ENCODE peak calls at places on chromosomes 12 and 14, in seven cellular contexts. One of them, this sample, is unnamed.

GRCh38 chr12:5533368-5533767 is 101.5 kb downstream of the NTF3 start:
- DNase-seq in left lung: no peak
- DNase-seq in esophagus squamous epithelium: no peak
- DNase-seq in right atrium auricular region: no peak
- DNase-seq in AG09319: no peak
- DNase-seq in cardiac muscle cell: no peak
- DNase-seq in psoas muscle: no peak
- DNase-seq in this sample: no peak

GRCh38 chr12:104049278-104050257 is at the start of gene GLT8D2:
- DNase-seq in left lung: peak
- DNase-seq in esophagus squamous epithelium: no peak
- DNase-seq in right atrium auricular region: peak
- DNase-seq in AG09319: peak
- DNase-seq in cardiac muscle cell: peak
- DNase-seq in psoas muscle: peak
- DNase-seq in this sample: peak

GRCh38 chr12:59372971-59373370 is 222.9 kb upstream of the SLC16A7 start:
- DNase-seq in left lung: no peak
- DNase-seq in esophagus squamous epithelium: no peak
- DNase-seq in right atrium auricular region: no peak
- DNase-seq in AG09319: no peak
- DNase-seq in cardiac muscle cell: no peak
- DNase-seq in psoas muscle: no peak
- DNase-seq in this sample: no peak

GRCh38 chr12:42976122-42976521 is 386.6 kb upstream of the PRICKLE1 start:
- DNase-seq in left lung: no peak
- DNase-seq in esophagus squamous epithelium: no peak
- DNase-seq in right atrium auricular region: no peak
- DNase-seq in AG09319: no peak
- DNase-seq in cardiac muscle cell: no peak
- DNase-seq in psoas muscle: no peak
- DNase-seq in this sample: no peak

GRCh38 chr12:12560587-12561304 is 1.9 kb downstream of the DUSP16 start:
- DNase-seq in left lung: peak
- DNase-seq in esophagus squamous epithelium: no peak
- DNase-seq in right atrium auricular region: peak
- DNase-seq in AG09319: no peak
- DNase-seq in cardiac muscle cell: peak
- DNase-seq in psoas muscle: no peak
- DNase-seq in this sample: no peak

GRCh38 chr12:91746976-91747375 is 398.7 kb downstream of the BTG1 start:
- DNase-seq in left lung: no peak
- DNase-seq in esophagus squamous epithelium: no peak
- DNase-seq in right atrium auricular region: no peak
- DNase-seq in AG09319: no peak
- DNase-seq in cardiac muscle cell: no peak
- DNase-seq in psoas muscle: no peak
- DNase-seq in this sample: no peak

GRCh38 chr14:101243587-101244338 is 317.5 kb upstream of the DIO3 start:
- DNase-seq in left lung: no peak
- DNase-seq in esophagus squamous epithelium: no peak
- DNase-seq in right atrium auricular region: no peak
- DNase-seq in AG09319: no peak
- DNase-seq in cardiac muscle cell: no peak
- DNase-seq in psoas muscle: peak
- DNase-seq in this sample: no peak

GRCh38 chr14:104431351-104431928 is 148.1 kb upstream of the C14orf180 start:
- DNase-seq in left lung: no peak
- DNase-seq in esophagus squamous epithelium: no peak
- DNase-seq in right atrium auricular region: peak
- DNase-seq in AG09319: no peak
- DNase-seq in cardiac muscle cell: no peak
- DNase-seq in psoas muscle: no peak
- DNase-seq in this sample: no peak

GRCh38 chr14:69886843-69887242 is 7.6 kb downstream of the SMOC1 start:
- DNase-seq in left lung: no peak
- DNase-seq in esophagus squamous epithelium: no peak
- DNase-seq in right atrium auricular region: no peak
- DNase-seq in AG09319: no peak
- DNase-seq in cardiac muscle cell: no peak
- DNase-seq in psoas muscle: no peak
- DNase-seq in this sample: no peak

GRCh38 chr12:53345486-53346195 is 9.5 kb upstream of the SP7 start:
- DNase-seq in left lung: no peak
- DNase-seq in esophagus squamous epithelium: no peak
- DNase-seq in right atrium auricular region: no peak
- DNase-seq in AG09319: no peak
- DNase-seq in cardiac muscle cell: no peak
- DNase-seq in psoas muscle: peak
- DNase-seq in this sample: no peak

GRCh38 chr14:57834001-57834598 is 31.8 kb downstream of the SLC35F4 start:
- DNase-seq in left lung: no peak
- DNase-seq in esophagus squamous epithelium: no peak
- DNase-seq in right atrium auricular region: no peak
- DNase-seq in AG09319: no peak
- DNase-seq in cardiac muscle cell: no peak
- DNase-seq in psoas muscle: no peak
- DNase-seq in this sample: no peak

GRCh38 chr12:86712425-86712843 is 456.2 kb upstream of the MGAT4C start:
- DNase-seq in left lung: no peak
- DNase-seq in esophagus squamous epithelium: no peak
- DNase-seq in right atrium auricular region: no peak
- DNase-seq in AG09319: peak
- DNase-seq in cardiac muscle cell: no peak
- DNase-seq in psoas muscle: no peak
- DNase-seq in this sample: no peak

GRCh38 chr12:12890815-12891645 is at the start of gene GPRC5A:
- DNase-seq in left lung: peak
- DNase-seq in esophagus squamous epithelium: no peak
- DNase-seq in right atrium auricular region: peak
- DNase-seq in AG09319: peak
- DNase-seq in cardiac muscle cell: peak
- DNase-seq in psoas muscle: peak
- DNase-seq in this sample: peak

GRCh38 chr12:130178291-130178690 is 16.0 kb downstream of the FZD10 start:
- DNase-seq in left lung: no peak
- DNase-seq in esophagus squamous epithelium: no peak
- DNase-seq in right atrium auricular region: no peak
- DNase-seq in AG09319: no peak
- DNase-seq in cardiac muscle cell: no peak
- DNase-seq in psoas muscle: no peak
- DNase-seq in this sample: no peak

GRCh38 chr12:3697311-3697870 is 55.5 kb downstream of the CRACR2A start:
- DNase-seq in left lung: no peak
- DNase-seq in esophagus squamous epithelium: no peak
- DNase-seq in right atrium auricular region: no peak
- DNase-seq in AG09319: no peak
- DNase-seq in cardiac muscle cell: no peak
- DNase-seq in psoas muscle: no peak
- DNase-seq in this sample: no peak

GRCh38 chr14:89903340-89903965 is 51.1 kb downstream of the EFCAB11 start:
- DNase-seq in left lung: no peak
- DNase-seq in esophagus squamous epithelium: no peak
- DNase-seq in right atrium auricular region: no peak
- DNase-seq in AG09319: no peak
- DNase-seq in cardiac muscle cell: no peak
- DNase-seq in psoas muscle: no peak
- DNase-seq in this sample: no peak

GRCh38 chr12:118981285-118982201 is at the start of gene SRRM4:
- DNase-seq in left lung: no peak
- DNase-seq in esophagus squamous epithelium: no peak
- DNase-seq in right atrium auricular region: no peak
- DNase-seq in AG09319: no peak
- DNase-seq in cardiac muscle cell: peak
- DNase-seq in psoas muscle: no peak
- DNase-seq in this sample: peak

GRCh38 chr12:91194500-91194899 is 11.9 kb upstream of the DCN start:
- DNase-seq in left lung: no peak
- DNase-seq in esophagus squamous epithelium: no peak
- DNase-seq in right atrium auricular region: no peak
- DNase-seq in AG09319: no peak
- DNase-seq in cardiac muscle cell: no peak
- DNase-seq in psoas muscle: no peak
- DNase-seq in this sample: no peak

GRCh38 chr14:103003351-103003615 is 54.1 kb downstream of the CDC42BPB start:
- DNase-seq in left lung: no peak
- DNase-seq in esophagus squamous epithelium: no peak
- DNase-seq in right atrium auricular region: no peak
- DNase-seq in AG09319: no peak
- DNase-seq in cardiac muscle cell: no peak
- DNase-seq in psoas muscle: no peak
- DNase-seq in this sample: no peak

GRCh38 chr14:58367296-58367695 is 28.4 kb upstream of the TOMM20L start:
- DNase-seq in left lung: no peak
- DNase-seq in esophagus squamous epithelium: no peak
- DNase-seq in right atrium auricular region: no peak
- DNase-seq in AG09319: no peak
- DNase-seq in cardiac muscle cell: no peak
- DNase-seq in psoas muscle: no peak
- DNase-seq in this sample: no peak

GRCh38 chr14:35257809-35258208 is 34.4 kb upstream of the PSMA6 start:
- DNase-seq in left lung: no peak
- DNase-seq in esophagus squamous epithelium: no peak
- DNase-seq in right atrium auricular region: no peak
- DNase-seq in AG09319: no peak
- DNase-seq in cardiac muscle cell: no peak
- DNase-seq in psoas muscle: no peak
- DNase-seq in this sample: no peak

GRCh38 chr12:56375598-56376434 is 13.2 kb upstream of the APOF start:
- DNase-seq in left lung: no peak
- DNase-seq in esophagus squamous epithelium: no peak
- DNase-seq in right atrium auricular region: peak
- DNase-seq in AG09319: no peak
- DNase-seq in cardiac muscle cell: no peak
- DNase-seq in psoas muscle: no peak
- DNase-seq in this sample: no peak

DNA sequence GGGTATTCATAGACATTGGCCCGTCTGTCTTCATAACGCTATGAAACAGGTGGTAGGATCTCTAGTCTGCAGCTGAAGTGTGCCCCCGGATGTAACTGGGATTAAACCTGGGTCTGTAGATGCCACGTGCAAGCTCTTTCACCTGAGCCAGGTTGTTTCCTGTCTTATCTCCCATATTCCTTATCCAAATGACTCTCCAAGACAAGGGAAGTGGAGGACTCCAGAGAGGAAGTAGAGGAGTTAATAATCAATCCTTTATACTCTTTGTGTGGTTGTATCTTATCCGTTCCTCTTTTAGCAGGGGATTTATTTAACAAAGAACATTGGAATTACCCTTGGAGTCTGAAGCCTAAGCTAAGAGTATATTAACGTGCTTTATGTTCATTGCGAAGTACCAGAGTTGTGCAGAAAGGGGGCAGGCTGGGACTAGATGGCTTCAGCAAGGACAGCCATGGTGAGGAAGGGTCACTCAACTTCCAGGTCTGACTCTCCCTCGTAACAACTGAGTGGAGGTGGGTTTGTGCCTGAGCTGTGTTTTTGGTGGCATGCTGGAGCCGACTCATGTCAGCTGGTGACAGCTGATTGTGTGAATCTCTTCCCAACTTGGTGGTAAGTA is 82.9 kb downstream of the RIN3 start:
- DNase-seq in left lung: no peak
- DNase-seq in esophagus squamous epithelium: no peak
- DNase-seq in right atrium auricular region: no peak
- DNase-seq in AG09319: no peak
- DNase-seq in cardiac muscle cell: peak
- DNase-seq in psoas muscle: no peak
- DNase-seq in this sample: no peak
- TF ChIP-seq CTCF in left lung: no peak
- TF ChIP-seq CTCF in esophagus squamous epithelium: no peak
- TF ChIP-seq CTCF in right atrium auricular region: no peak
- TF ChIP-seq CTCF in AG09319: no peak
- TF ChIP-seq CTCF in cardiac muscle cell: no peak
- TF ChIP-seq CTCF in psoas muscle: no peak
- TF ChIP-seq CTCF in this sample: no peak

DNA sequence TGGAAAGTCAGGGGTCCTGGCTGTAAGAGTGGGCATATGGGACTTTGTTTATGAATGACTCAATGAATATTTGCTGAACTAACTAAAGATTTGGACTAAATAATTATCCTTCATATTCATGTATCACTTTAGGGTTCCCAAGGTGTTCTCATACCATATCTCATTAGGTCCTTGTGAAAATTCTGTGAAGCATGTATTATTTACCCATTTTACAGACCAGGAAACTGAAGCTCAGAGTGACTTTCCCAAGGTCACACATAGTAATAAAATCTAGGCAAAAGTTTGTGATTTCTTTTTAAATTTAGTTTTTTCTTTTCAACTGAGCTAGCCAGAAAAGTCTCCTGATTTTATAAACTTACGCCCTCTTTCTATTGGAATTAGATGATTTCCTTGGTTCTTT is 9.4 kb downstream of the PDE1B start:
- DNase-seq in left lung: no peak
- DNase-seq in esophagus squamous epithelium: no peak
- DNase-seq in right atrium auricular region: no peak
- DNase-seq in AG09319: no peak
- DNase-seq in cardiac muscle cell: no peak
- DNase-seq in psoas muscle: no peak
- DNase-seq in this sample: no peak
- TF ChIP-seq CTCF in left lung: no peak
- TF ChIP-seq CTCF in esophagus squamous epithelium: no peak
- TF ChIP-seq CTCF in right atrium auricular region: no peak
- TF ChIP-seq CTCF in AG09319: no peak
- TF ChIP-seq CTCF in cardiac muscle cell: no peak
- TF ChIP-seq CTCF in psoas muscle: no peak
- TF ChIP-seq CTCF in this sample: no peak

GRCh38 chr14:52129733-52130132 is 60.9 kb upstream of the NID2 start:
- DNase-seq in left lung: no peak
- DNase-seq in esophagus squamous epithelium: no peak
- DNase-seq in right atrium auricular region: no peak
- DNase-seq in AG09319: no peak
- DNase-seq in cardiac muscle cell: peak
- DNase-seq in psoas muscle: no peak
- DNase-seq in this sample: no peak

GRCh38 chr14:52125885-52126284 is 57.0 kb upstream of the NID2 start:
- DNase-seq in left lung: no peak
- DNase-seq in esophagus squamous epithelium: no peak
- DNase-seq in right atrium auricular region: no peak
- DNase-seq in AG09319: no peak
- DNase-seq in cardiac muscle cell: peak
- DNase-seq in psoas muscle: no peak
- DNase-seq in this sample: no peak

GRCh38 chr14:52131640-52132320 is 62.9 kb upstream of the NID2 start:
- DNase-seq in left lung: peak
- DNase-seq in esophagus squamous epithelium: no peak
- DNase-seq in right atrium auricular region: peak
- DNase-seq in AG09319: peak
- DNase-seq in cardiac muscle cell: peak
- DNase-seq in psoas muscle: peak
- DNase-seq in this sample: peak
- TF ChIP-seq CTCF in left lung: peak
- TF ChIP-seq CTCF in esophagus squamous epithelium: peak
- TF ChIP-seq CTCF in right atrium auricular region: peak
- TF ChIP-seq CTCF in AG09319: peak
- TF ChIP-seq CTCF in cardiac muscle cell: peak
- TF ChIP-seq CTCF in psoas muscle: peak
- TF ChIP-seq CTCF in this sample: peak

DNA sequence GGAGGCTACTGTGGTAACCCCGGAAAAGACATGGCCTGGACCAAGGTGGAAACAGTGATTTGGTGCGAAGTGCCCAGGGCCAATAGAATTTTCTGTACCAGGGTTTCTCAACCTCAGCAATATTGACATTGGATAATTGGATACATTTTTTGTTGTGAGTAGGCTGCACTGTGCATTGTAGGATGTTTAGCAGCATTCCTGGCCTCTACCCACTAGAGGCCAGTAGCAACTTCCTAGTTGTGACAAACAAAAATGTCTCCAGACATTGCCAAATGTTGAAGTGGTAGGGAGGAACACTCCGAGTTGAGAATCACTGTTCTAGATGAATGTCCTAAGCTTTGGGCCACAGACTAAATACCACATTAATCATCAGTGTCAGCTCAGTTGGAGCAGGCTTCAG is 6.2 kb upstream of the CGRRF1 start:
- DNase-seq in left lung: no peak
- DNase-seq in esophagus squamous epithelium: no peak
- DNase-seq in right atrium auricular region: no peak
- DNase-seq in AG09319: no peak
- DNase-seq in cardiac muscle cell: peak
- DNase-seq in psoas muscle: no peak
- DNase-seq in this sample: no peak
- TF ChIP-seq CTCF in left lung: peak
- TF ChIP-seq CTCF in esophagus squamous epithelium: peak
- TF ChIP-seq CTCF in right atrium auricular region: no peak
- TF ChIP-seq CTCF in AG09319: peak
- TF ChIP-seq CTCF in cardiac muscle cell: peak
- TF ChIP-seq CTCF in psoas muscle: no peak
- TF ChIP-seq CTCF in this sample: no peak

This sample was measured in mesothelial cell of epicardium.